ENCODE peak calls at places on chromosomes 7 and 10, in five cellular contexts. One of them, this sample, is unnamed. For H3K36me3, the result is how much of the 10 kb centered on the place peaks cover.

GRCh38 chr7:23418046-23418445 is 52.2 kb downstream of the IGF2BP3 start:
- DNase-seq in colonic mucosa: no peak
- DNase-seq in body of pancreas: no peak
- DNase-seq in HCT116: no peak
- DNase-seq in effector memory CD4-positive, alpha-beta T cell: no peak
- DNase-seq in this sample: no peak

GRCh38 chr7:98297619-98298286 is 16.3 kb downstream of the BRI3 start:
- DNase-seq in effector memory CD4-positive, alpha-beta T cell: no peak
- DNase-seq in colonic mucosa: no peak
- DNase-seq in HCT116: no peak
- DNase-seq in body of pancreas: no peak
- DNase-seq in this sample: no peak

GRCh38 chr7:47337021-47337492 is 244.9 kb downstream of the TNS3 start:
- DNase-seq in colonic mucosa: no peak
- DNase-seq in body of pancreas: no peak
- DNase-seq in effector memory CD4-positive, alpha-beta T cell: no peak
- DNase-seq in HCT116: no peak
- DNase-seq in this sample: no peak

GRCh38 chr7:111835066-111835465 is 272.8 kb upstream of the IMMP2L start:
- DNase-seq in body of pancreas: no peak
- DNase-seq in colonic mucosa: no peak
- DNase-seq in HCT116: no peak
- DNase-seq in effector memory CD4-positive, alpha-beta T cell: no peak
- DNase-seq in this sample: peak

GRCh38 chr10:70588852-70589570 is 13.5 kb downstream of the PRF1 start:
- DNase-seq in body of pancreas: no peak
- DNase-seq in colonic mucosa: no peak
- DNase-seq in effector memory CD4-positive, alpha-beta T cell: no peak
- DNase-seq in HCT116: no peak
- DNase-seq in this sample: no peak

GRCh38 chr7:24812313-24812945 is 55.2 kb upstream of the GSDME start:
- DNase-seq in HCT116: no peak
- DNase-seq in colonic mucosa: peak
- DNase-seq in body of pancreas: peak
- DNase-seq in effector memory CD4-positive, alpha-beta T cell: peak
- DNase-seq in this sample: no peak

GRCh38 chr10:60456053-60456452 is 66.4 kb upstream of the ANK3 start:
- DNase-seq in colonic mucosa: no peak
- DNase-seq in HCT116: no peak
- DNase-seq in effector memory CD4-positive, alpha-beta T cell: no peak
- DNase-seq in body of pancreas: no peak
- DNase-seq in this sample: no peak

GRCh38 chr7:502296-502695 is 17.4 kb downstream of the PDGFA start:
- DNase-seq in HCT116: no peak
- DNase-seq in colonic mucosa: no peak
- DNase-seq in effector memory CD4-positive, alpha-beta T cell: no peak
- DNase-seq in body of pancreas: no peak
- DNase-seq in this sample: no peak

GRCh38 chr7:151122276-151122675 is 36.0 kb downstream of the AGAP3 start:
- DNase-seq in colonic mucosa: no peak
- DNase-seq in HCT116: no peak
- DNase-seq in effector memory CD4-positive, alpha-beta T cell: no peak
- DNase-seq in body of pancreas: no peak
- DNase-seq in this sample: no peak

GRCh38 chr7:111090834-111091233 is at the start of gene LRRN3:
- DNase-seq in colonic mucosa: no peak
- DNase-seq in effector memory CD4-positive, alpha-beta T cell: no peak
- DNase-seq in body of pancreas: no peak
- DNase-seq in HCT116: no peak
- DNase-seq in this sample: peak

GRCh38 chr10:118272090-118272775 is 69.9 kb downstream of the FAM204A start:
- DNase-seq in body of pancreas: no peak
- DNase-seq in effector memory CD4-positive, alpha-beta T cell: no peak
- DNase-seq in colonic mucosa: peak
- DNase-seq in HCT116: no peak
- DNase-seq in this sample: no peak

GRCh38 chr7:81367335-81367801 is 402.5 kb downstream of the HGF start:
- DNase-seq in colonic mucosa: no peak
- DNase-seq in body of pancreas: no peak
- DNase-seq in effector memory CD4-positive, alpha-beta T cell: no peak
- DNase-seq in HCT116: no peak
- DNase-seq in this sample: no peak

GRCh38 chr10:36342781-36343180 is 700.7 kb upstream of the FZD8 start:
- DNase-seq in body of pancreas: no peak
- DNase-seq in effector memory CD4-positive, alpha-beta T cell: no peak
- DNase-seq in HCT116: no peak
- DNase-seq in colonic mucosa: no peak
- DNase-seq in this sample: no peak

GRCh38 chr10:120783901-120784300 is 67.3 kb upstream of the WDR11 start:
- DNase-seq in effector memory CD4-positive, alpha-beta T cell: no peak
- DNase-seq in body of pancreas: no peak
- DNase-seq in HCT116: no peak
- DNase-seq in colonic mucosa: no peak
- DNase-seq in this sample: no peak

DNA sequence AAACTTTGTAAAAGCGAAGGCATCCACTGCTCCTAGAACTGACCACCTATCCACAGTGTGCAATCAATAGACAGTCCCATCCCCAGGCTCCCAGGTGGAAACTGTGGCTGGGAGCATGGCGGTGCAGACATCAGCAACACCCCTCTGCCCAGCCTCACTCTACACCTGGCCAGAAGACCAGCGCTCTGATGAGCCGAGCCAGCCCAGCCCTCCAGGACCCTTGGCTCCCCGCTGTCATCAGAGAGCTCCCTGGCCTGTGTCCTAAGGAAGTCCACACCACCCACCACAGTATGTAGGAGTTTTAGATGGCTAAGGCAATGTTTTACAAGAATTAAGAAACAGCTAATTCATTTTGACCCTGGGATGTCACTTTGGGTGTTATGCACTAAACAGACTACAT is 81.0 kb downstream of the VOPP1 start:
- DNase-seq in effector memory CD4-positive, alpha-beta T cell: no peak
- DNase-seq in HCT116: no peak
- DNase-seq in colonic mucosa: no peak
- DNase-seq in body of pancreas: no peak
- DNase-seq in this sample: no peak
- H3K36me3 ChIP-seq in effector memory CD4-positive, alpha-beta T cell: half or more
- H3K36me3 ChIP-seq in HCT116: under half
- H3K36me3 ChIP-seq in colonic mucosa: under half
- H3K36me3 ChIP-seq in body of pancreas: under half
- H3K36me3 ChIP-seq in this sample: under half

GRCh38 chr10:127036987-127037386 is 131.8 kb downstream of the DOCK1 start:
- DNase-seq in colonic mucosa: peak
- DNase-seq in HCT116: no peak
- DNase-seq in body of pancreas: no peak
- DNase-seq in effector memory CD4-positive, alpha-beta T cell: no peak
- DNase-seq in this sample: no peak
- H3K36me3 ChIP-seq in colonic mucosa: under half
- H3K36me3 ChIP-seq in HCT116: under half
- H3K36me3 ChIP-seq in body of pancreas: under half
- H3K36me3 ChIP-seq in effector memory CD4-positive, alpha-beta T cell: under half
- H3K36me3 ChIP-seq in this sample: under half

GRCh38 chr7:76325092-76325491 is 22.6 kb downstream of the HSPB1 start:
- DNase-seq in effector memory CD4-positive, alpha-beta T cell: no peak
- DNase-seq in body of pancreas: no peak
- DNase-seq in colonic mucosa: no peak
- DNase-seq in HCT116: no peak
- DNase-seq in this sample: no peak

GRCh38 chr7:76325811-76326210 is 23.3 kb downstream of the HSPB1 start:
- DNase-seq in HCT116: no peak
- DNase-seq in effector memory CD4-positive, alpha-beta T cell: no peak
- DNase-seq in body of pancreas: no peak
- DNase-seq in colonic mucosa: no peak
- DNase-seq in this sample: no peak

GRCh38 chr7:76328390-76328789 is 25.9 kb downstream of the HSPB1 start:
- DNase-seq in effector memory CD4-positive, alpha-beta T cell: no peak
- DNase-seq in HCT116: no peak
- DNase-seq in colonic mucosa: no peak
- DNase-seq in body of pancreas: no peak
- DNase-seq in this sample: no peak

GRCh38 chr7:76327610-76328009 is 25.1 kb downstream of the HSPB1 start:
- DNase-seq in HCT116: no peak
- DNase-seq in effector memory CD4-positive, alpha-beta T cell: no peak
- DNase-seq in colonic mucosa: no peak
- DNase-seq in body of pancreas: no peak
- DNase-seq in this sample: no peak

DNA sequence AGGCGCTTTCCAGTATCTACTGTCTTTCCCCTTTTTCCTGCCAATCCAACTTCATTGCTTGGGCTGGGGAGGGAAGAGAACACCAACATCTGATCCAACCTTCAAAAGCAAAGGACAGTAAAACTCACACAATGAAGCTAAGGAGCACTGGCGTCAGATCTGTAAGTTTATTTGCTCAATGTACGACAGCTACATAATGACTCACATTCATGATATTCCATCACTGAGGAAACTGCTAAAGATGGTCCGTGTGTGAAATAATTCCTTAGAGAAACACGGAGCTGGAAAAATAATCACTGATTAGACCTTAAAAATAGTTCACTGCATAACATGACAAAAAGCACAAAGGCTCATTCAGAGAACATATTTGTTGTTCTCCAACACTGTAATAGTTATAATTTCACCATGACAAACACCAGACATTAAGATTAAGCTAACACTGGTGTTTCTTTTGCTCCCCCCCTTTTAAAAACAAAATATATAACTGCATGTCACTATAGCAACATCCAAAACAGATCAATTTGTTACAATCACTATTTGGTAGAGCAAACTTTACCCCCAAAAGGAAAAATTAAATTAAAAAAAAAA is 24.3 kb downstream of the HSPB1 start:
- DNase-seq in HCT116: no peak
- DNase-seq in body of pancreas: no peak
- DNase-seq in colonic mucosa: no peak
- DNase-seq in effector memory CD4-positive, alpha-beta T cell: no peak
- DNase-seq in this sample: peak
- H3K36me3 ChIP-seq in HCT116: half or more
- H3K36me3 ChIP-seq in body of pancreas: under half
- H3K36me3 ChIP-seq in colonic mucosa: under half
- H3K36me3 ChIP-seq in effector memory CD4-positive, alpha-beta T cell: under half
- H3K36me3 ChIP-seq in this sample: half or more

GRCh38 chr7:155698633-155699032 is 54.2 kb downstream of the RBM33 start:
- DNase-seq in effector memory CD4-positive, alpha-beta T cell: no peak
- DNase-seq in colonic mucosa: no peak
- DNase-seq in HCT116: no peak
- DNase-seq in body of pancreas: no peak
- DNase-seq in this sample: no peak

GRCh38 chr7:155700847-155701246 is 56.4 kb downstream of the RBM33 start:
- DNase-seq in colonic mucosa: peak
- DNase-seq in body of pancreas: no peak
- DNase-seq in HCT116: no peak
- DNase-seq in effector memory CD4-positive, alpha-beta T cell: no peak
- DNase-seq in this sample: no peak

GRCh38 chr7:155701972-155702544 is 57.6 kb downstream of the RBM33 start:
- DNase-seq in HCT116: no peak
- DNase-seq in effector memory CD4-positive, alpha-beta T cell: no peak
- DNase-seq in colonic mucosa: no peak
- DNase-seq in body of pancreas: no peak
- DNase-seq in this sample: no peak

GRCh38 chr7:155696747-155697146 is 52.3 kb downstream of the RBM33 start:
- DNase-seq in body of pancreas: no peak
- DNase-seq in effector memory CD4-positive, alpha-beta T cell: no peak
- DNase-seq in colonic mucosa: no peak
- DNase-seq in HCT116: no peak
- DNase-seq in this sample: no peak

DNA sequence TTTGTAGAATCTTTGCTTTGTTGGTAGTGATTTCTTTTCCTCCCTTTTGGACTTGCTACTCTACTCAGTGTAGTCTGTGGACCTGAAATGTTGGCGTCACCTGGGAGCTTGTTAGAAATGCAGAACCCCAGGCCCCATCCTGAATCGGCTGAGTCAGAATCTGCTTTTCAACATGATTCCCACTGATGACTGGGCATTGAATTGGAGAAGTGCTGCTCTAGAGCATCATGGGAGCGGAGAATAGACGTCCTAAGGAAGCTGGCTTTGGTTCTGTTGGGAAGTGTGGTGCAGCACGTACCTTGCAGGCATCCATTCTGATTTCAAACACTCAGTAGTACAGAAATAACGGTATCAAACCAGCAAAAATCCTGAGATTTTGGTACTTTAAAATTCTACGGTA is 54.7 kb downstream of the RBM33 start:
- DNase-seq in HCT116: no peak
- DNase-seq in body of pancreas: no peak
- DNase-seq in effector memory CD4-positive, alpha-beta T cell: no peak
- DNase-seq in colonic mucosa: no peak
- DNase-seq in this sample: no peak
- H3K36me3 ChIP-seq in HCT116: under half
- H3K36me3 ChIP-seq in body of pancreas: under half
- H3K36me3 ChIP-seq in effector memory CD4-positive, alpha-beta T cell: under half
- H3K36me3 ChIP-seq in colonic mucosa: under half
- H3K36me3 ChIP-seq in this sample: under half

GRCh38 chr7:139666501-139666900 is 111.3 kb downstream of the HIPK2 start:
- DNase-seq in effector memory CD4-positive, alpha-beta T cell: no peak
- DNase-seq in colonic mucosa: no peak
- DNase-seq in HCT116: no peak
- DNase-seq in body of pancreas: no peak
- DNase-seq in this sample: no peak

GRCh38 chr7:139671967-139672366 is 105.8 kb downstream of the HIPK2 start:
- DNase-seq in colonic mucosa: no peak
- DNase-seq in body of pancreas: no peak
- DNase-seq in HCT116: no peak
- DNase-seq in effector memory CD4-positive, alpha-beta T cell: no peak
- DNase-seq in this sample: no peak

GRCh38 chr7:139669106-139670061 is 108.4 kb downstream of the HIPK2 start:
- DNase-seq in HCT116: no peak
- DNase-seq in colonic mucosa: no peak
- DNase-seq in effector memory CD4-positive, alpha-beta T cell: no peak
- DNase-seq in body of pancreas: no peak
- DNase-seq in this sample: no peak

GRCh38 chr7:139663608-139664177 is 114.1 kb downstream of the HIPK2 start:
- DNase-seq in effector memory CD4-positive, alpha-beta T cell: no peak
- DNase-seq in body of pancreas: no peak
- DNase-seq in HCT116: no peak
- DNase-seq in colonic mucosa: no peak
- DNase-seq in this sample: no peak

DNA sequence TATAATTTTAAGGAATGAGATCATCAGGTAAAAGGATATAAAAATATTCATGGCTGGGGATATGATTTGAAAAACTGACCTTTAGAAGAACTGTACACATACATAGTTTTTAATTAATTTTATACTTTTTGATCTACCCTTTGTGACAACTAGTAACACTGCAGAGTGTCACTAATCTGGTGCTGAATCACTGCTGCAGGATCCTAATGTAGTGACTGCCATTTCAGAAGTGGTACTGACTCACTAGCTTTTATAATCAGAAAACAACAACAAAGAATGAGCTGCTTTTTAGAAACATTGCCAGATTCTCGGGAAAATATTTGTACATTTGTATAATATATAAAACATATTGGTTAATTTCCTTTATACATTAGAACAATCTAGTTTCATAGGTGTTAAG is 110.4 kb downstream of the HIPK2 start:
- DNase-seq in colonic mucosa: no peak
- DNase-seq in effector memory CD4-positive, alpha-beta T cell: no peak
- DNase-seq in HCT116: no peak
- DNase-seq in body of pancreas: no peak
- DNase-seq in this sample: no peak
- H3K36me3 ChIP-seq in colonic mucosa: under half
- H3K36me3 ChIP-seq in effector memory CD4-positive, alpha-beta T cell: under half
- H3K36me3 ChIP-seq in HCT116: under half
- H3K36me3 ChIP-seq in body of pancreas: under half
- H3K36me3 ChIP-seq in this sample: under half

GRCh38 chr10:3778708-3779108 is 6.3 kb downstream of the KLF6 start:
- DNase-seq in colonic mucosa: peak
- DNase-seq in effector memory CD4-positive, alpha-beta T cell: no peak
- DNase-seq in HCT116: no peak
- DNase-seq in body of pancreas: no peak
- DNase-seq in this sample: no peak
- H3K36me3 ChIP-seq in colonic mucosa: under half
- H3K36me3 ChIP-seq in effector memory CD4-positive, alpha-beta T cell: half or more
- H3K36me3 ChIP-seq in HCT116: half or more
- H3K36me3 ChIP-seq in body of pancreas: under half
- H3K36me3 ChIP-seq in this sample: half or more